ENCODE peak calls at places on chromosomes 6 and 20, in seven cellular contexts. P is astrocyte, F is MM.1S, Y is IMR-90, S is upper lobe of left lung, L is adrenal gland, Z is Peyer's patch. D is an unnamed sample.

GRCh38 chr6:143538374-143538773 is 26.9 kb upstream of the FUCA2 start:
- DNase-seq in P (no peak), F (no peak), Y (no peak), S (no peak), L (no peak), Z (no peak), D (no peak)

GRCh38 chr6:96469312-96469711 is 52.3 kb upstream of the UFL1 start:
- DNase-seq in P (no peak), F (no peak), Y (no peak), S (no peak), L (no peak), Z (no peak), D (no peak)

GRCh38 chr6:102355578-102355977 is 962.1 kb downstream of the GRIK2 start:
- DNase-seq in P (no peak), F (no peak), Y (no peak), S (no peak), L (no peak), Z (no peak), D (no peak)

GRCh38 chr6:25292384-25292783 is 13.2 kb downstream of the CARMIL1 start:
- DNase-seq in P (no peak), F (no peak), Y (no peak), S (no peak), L (no peak), Z (no peak), D (no peak)

GRCh38 chr6:120354452-120355098 is 979.7 kb downstream of the TBC1D32 start:
- DNase-seq in P (peak), F (peak), Y (no peak), S (no peak), L (no peak), Z (no peak), D (peak)

GRCh38 chr6:170057034-170057734 is 233.7 kb downstream of the DLL1 start:
- DNase-seq in P (no peak), F (no peak), Y (no peak), S (peak), L (no peak), Z (no peak), D (no peak)

GRCh38 chr20:10217517-10218410 is 866 bp upstream of the SNAP25 start:
- DNase-seq in P (peak), F (no peak), Y (peak), S (peak), L (peak), Z (no peak), D (no peak)

GRCh38 chr6:24910850-24911712 is 24.7 kb downstream of the RIPOR2 start:
- DNase-seq in P (peak), F (no peak), Y (peak), S (peak), L (peak), Z (peak), D (no peak)

GRCh38 chr6:14333556-14334305 is 216.2 kb downstream of the CD83 start:
- DNase-seq in P (peak), F (no peak), Y (peak), S (no peak), L (no peak), Z (no peak), D (no peak)

GRCh38 chr6:15206887-15207286 is 39.0 kb upstream of the JARID2 start:
- DNase-seq in P (no peak), F (no peak), Y (no peak), S (no peak), L (no peak), Z (no peak), D (no peak)

GRCh38 chr6:56890683-56891429 is 64.1 kb upstream of the BEND6 start:
- DNase-seq in P (peak), F (peak), Y (peak), S (no peak), L (peak), Z (no peak), D (no peak)

GRCh38 chr20:60143450-60143849 is 185.2 kb downstream of the CDH26 start:
- DNase-seq in P (no peak), F (no peak), Y (no peak), S (no peak), L (no peak), Z (no peak), D (no peak)

GRCh38 chr20:50344232-50345071 is 153.8 kb downstream of the CEBPB start:
- DNase-seq in P (no peak), F (no peak), Y (no peak), S (no peak), L (no peak), Z (no peak), D (no peak)

DNA sequence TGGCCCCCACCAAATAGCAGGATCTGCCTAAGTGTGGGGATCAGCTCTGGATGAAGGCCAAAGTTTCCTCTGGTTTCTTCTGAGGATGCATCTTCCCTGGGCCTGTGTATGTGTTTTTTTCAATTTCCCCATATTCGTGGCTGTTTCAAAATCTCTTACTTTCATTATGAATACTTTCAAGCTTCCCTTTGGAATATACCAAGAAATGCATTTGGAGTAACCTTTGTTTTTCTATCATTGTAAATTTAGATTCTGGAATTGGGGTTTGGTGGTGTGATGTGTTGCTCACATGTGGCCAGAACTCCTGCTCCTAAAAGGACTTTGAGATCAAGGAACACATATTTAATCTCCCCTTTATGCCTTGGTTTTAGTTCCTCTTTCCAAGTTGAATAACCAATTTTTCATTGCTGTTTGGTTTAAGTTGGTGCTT is 8.4 kb downstream of the ENTPD6 start:
- DNase-seq in P (no peak), F (no peak), Y (no peak), S (no peak), L (no peak), Z (no peak), D (no peak)
- H3K4me3 ChIP-seq in P (no peak), F (no peak), Y (no peak), S (no peak), L (no peak), Z (no peak), D (no peak)

GRCh38 chr6:52558266-52559000 is 18.4 kb downstream of the TRAM2 start:
- DNase-seq in P (no peak), F (no peak), Y (no peak), S (no peak), L (no peak), Z (no peak), D (no peak)
- H3K4me3 ChIP-seq in P (no peak), F (peak), Y (no peak), S (no peak), L (no peak), Z (no peak), D (no peak)

GRCh38 chr6:118876814-118877213 is 17.1 kb upstream of the ASF1A start:
- DNase-seq in P (peak), F (no peak), Y (peak), S (no peak), L (no peak), Z (no peak), D (no peak)

GRCh38 chr6:118877806-118878205 is 16.1 kb upstream of the ASF1A start:
- DNase-seq in P (no peak), F (no peak), Y (no peak), S (no peak), L (no peak), Z (no peak), D (no peak)

GRCh38 chr6:118881440-118882313 is 12.3 kb upstream of the ASF1A start:
- DNase-seq in P (no peak), F (no peak), Y (no peak), S (no peak), L (no peak), Z (no peak), D (no peak)

GRCh38 chr6:118886641-118887040 is 7.3 kb upstream of the ASF1A start:
- DNase-seq in P (no peak), F (no peak), Y (no peak), S (no peak), L (peak), Z (no peak), D (peak)

GRCh38 chr6:118882314-118882905 is 11.5 kb upstream of the ASF1A start:
- DNase-seq in P (no peak), F (no peak), Y (no peak), S (no peak), L (no peak), Z (no peak), D (no peak)
- H3K4me3 ChIP-seq in P (no peak), F (no peak), Y (no peak), S (no peak), L (no peak), Z (no peak), D (no peak)

GRCh38 chr6:117266267-117266797 is 974 bp downstream of the VGLL2 start:
- DNase-seq in P (no peak), F (no peak), Y (no peak), S (no peak), L (no peak), Z (no peak), D (no peak)
- H3K4me3 ChIP-seq in P (peak), F (peak), Y (no peak), S (no peak), L (peak), Z (no peak), D (no peak)

DNA sequence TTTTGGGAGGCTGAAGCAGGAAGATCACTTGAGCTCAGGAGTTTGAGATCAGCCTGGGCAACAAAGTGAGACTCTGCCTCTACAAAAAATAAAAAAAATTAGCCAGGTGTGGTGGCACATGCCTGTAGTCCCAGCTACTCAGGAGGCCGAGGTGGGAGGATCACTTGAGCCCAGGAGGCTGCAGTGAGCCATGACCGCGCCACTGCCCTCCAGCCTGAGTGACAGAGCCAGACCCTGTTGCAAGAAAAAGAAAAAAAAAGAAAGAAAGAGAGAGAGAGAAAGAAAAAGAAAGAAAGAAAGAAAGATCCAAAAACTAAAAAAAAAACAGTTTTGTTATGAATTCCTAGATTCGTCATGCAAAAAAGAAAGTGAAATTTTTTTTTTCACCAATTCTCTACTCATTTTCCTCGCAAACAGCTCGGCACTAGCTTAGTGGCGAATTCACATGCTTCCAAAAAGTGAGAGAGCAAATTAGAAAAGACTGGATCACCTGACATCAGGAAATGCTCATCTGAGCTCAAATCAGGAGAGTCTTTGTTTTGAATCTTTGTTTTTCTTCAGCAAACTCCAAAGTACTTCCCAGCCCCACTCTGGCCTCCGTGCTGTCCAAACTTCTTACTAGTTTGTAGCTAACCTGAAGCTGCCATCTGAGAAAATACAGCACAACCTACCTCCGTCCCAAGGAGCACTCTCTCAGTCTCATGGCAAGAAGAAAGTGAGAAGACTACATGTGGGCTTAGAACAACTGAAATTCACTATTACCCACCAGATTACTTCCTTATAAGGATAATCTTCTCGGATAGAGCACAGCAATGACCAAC is 27.0 kb downstream of the IPCEF1 start:
- DNase-seq in P (no peak), F (no peak), Y (no peak), S (no peak), L (no peak), Z (no peak), D (no peak)
- H3K4me3 ChIP-seq in P (no peak), F (no peak), Y (no peak), S (no peak), L (no peak), Z (no peak), D (no peak)

GRCh38 chr6:129253731-129254130 is 370.8 kb downstream of the LAMA2 start:
- DNase-seq in P (no peak), F (peak), Y (no peak), S (no peak), L (no peak), Z (no peak), D (no peak)

GRCh38 chr6:129252377-129253071 is 369.6 kb downstream of the LAMA2 start:
- DNase-seq in P (peak), F (no peak), Y (peak), S (no peak), L (no peak), Z (no peak), D (no peak)

GRCh38 chr6:129251669-129252376 is 368.9 kb downstream of the LAMA2 start:
- DNase-seq in P (peak), F (peak), Y (peak), S (peak), L (peak), Z (peak), D (peak)

GRCh38 chr6:129243377-129243776 is 360.4 kb downstream of the LAMA2 start:
- DNase-seq in P (no peak), F (no peak), Y (no peak), S (no peak), L (no peak), Z (no peak), D (no peak)

DNA sequence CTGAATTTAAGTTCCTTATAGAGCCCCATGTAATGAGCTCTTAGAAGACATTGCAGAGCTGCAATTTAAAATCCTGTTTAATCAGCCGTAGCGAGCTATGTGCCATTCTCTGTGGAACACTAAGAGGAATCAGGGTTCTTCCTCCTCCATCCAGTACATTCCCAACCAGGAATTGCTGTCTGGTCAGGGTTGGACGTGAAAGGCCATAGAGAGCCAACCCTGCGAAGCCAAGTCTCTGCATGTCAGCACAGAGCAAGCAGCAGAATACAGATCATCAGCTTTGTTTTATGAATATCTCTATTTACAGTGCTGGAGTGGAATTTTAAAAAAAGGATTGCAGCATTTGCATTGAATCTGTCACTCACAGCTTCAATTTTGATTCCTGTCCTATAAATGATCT is 366.0 kb downstream of the LAMA2 start:
- DNase-seq in P (no peak), F (no peak), Y (no peak), S (no peak), L (no peak), Z (no peak), D (no peak)
- H3K4me3 ChIP-seq in P (no peak), F (no peak), Y (no peak), S (no peak), L (no peak), Z (no peak), D (no peak)

DNA sequence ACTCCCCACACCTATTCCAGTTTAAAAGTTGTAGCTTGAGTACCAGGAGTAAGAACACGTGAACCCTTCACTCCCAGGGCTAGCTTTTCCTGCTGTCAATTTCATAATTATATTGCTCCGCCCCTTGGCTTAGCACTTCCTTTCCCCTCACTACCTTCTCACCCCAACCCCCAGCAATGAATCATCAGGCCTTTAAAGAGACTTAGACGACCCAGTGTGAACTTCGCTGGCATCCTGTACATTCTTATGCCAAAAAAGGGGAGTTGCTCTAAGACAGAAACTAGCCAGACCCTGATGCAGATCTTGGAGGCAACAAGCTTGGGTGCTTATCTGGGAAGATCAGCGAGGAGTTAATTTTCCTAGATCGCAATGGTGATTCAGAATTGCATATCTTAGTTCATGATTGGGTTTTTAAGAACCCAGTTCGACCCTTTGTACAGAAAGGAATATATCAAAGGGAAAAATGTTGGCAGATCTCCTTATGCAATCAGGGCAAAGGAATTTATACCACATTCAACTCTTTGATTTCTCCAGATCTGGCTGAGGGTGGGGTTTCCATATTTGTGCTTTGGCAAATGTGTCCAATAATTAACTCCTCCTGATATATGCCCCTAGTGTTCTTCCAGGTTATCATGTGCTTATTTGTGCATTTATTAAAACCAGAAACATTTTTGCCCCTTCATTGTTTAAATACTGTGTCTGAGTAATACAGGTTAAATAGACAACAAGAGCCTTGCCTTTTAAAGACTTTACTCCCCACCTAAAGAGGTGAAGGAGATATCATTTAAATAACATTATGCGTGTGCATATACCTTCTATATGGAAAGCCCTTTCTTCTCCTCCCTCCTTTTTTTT is 8.1 kb upstream of the ATXN1 start:
- DNase-seq in P (peak), F (no peak), Y (peak), S (no peak), L (peak), Z (peak), D (peak)
- H3K4me3 ChIP-seq in P (peak), F (no peak), Y (no peak), S (no peak), L (no peak), Z (no peak), D (no peak)

DNA sequence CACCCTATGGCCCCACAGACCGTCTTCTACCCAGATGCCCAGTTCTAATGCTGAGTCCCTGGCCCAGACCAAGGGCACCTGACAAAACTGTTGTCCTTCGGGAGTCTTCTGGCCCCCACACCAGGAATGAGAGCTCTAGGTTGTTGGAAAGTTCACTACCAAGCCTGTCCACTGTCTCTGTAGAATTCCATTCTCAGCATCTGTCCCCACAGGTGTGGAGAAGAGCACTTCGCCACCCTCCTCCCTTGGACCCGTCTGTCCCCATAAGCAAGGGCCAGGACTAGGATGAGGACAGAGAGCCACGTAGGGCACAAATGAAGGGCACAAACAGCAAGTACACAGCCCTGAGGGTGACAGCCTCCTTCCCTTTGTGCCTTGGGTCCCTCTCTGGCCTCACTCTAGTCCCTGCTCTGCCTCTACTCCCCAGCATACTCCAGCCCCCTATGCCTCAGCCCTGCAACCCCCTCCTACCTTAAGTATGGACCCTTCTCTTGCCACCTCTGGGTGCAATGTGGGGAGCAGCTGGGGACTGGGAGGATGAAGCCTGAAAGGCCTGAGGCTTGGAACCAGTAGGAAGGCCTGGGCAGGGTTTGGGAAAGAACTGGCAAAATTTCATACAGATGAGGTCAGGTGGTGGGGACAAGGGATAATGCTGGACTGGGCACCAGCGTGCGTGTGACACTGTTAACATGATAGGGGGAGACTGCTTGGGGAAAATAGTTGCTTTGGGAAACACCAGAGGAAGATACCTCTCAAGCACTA is 4.3 kb downstream of the LZTS3 start:
- DNase-seq in P (no peak), F (no peak), Y (no peak), S (no peak), L (no peak), Z (no peak), D (no peak)
- H3K4me3 ChIP-seq in P (no peak), F (no peak), Y (no peak), S (no peak), L (no peak), Z (no peak), D (no peak)